ENCODE peak calls at places on chromosomes 5 and 9, in seven cellular contexts. X, U, N, A, Z, V and L are unnamed samples.

GRCh38 chr9:35907732-35908483 is 1.4 kb upstream of the SPAAR start:
- DNase-seq in X (peak), U (peak), N (peak), A (peak), Z (peak), V (peak), L (peak)

GRCh38 chr5:56323505-56323904 is 90.4 kb upstream of the ANKRD55 start:
- DNase-seq in X (peak), U (peak), N (no peak), A (no peak), Z (peak), V (no peak), L (peak)

GRCh38 chr9:26856413-26857032 is 36.1 kb downstream of the CAAP1 start:
- DNase-seq in X (peak), U (peak), N (peak), A (peak), Z (peak), V (no peak), L (peak)

GRCh38 chr5:143791848-143792701 is 19.9 kb upstream of the HMHB1 start:
- DNase-seq in X (no peak), U (no peak), N (no peak), A (peak), Z (no peak), V (no peak), L (no peak)

GRCh38 chr5:130871346-130872086 is 293.5 kb downstream of the HINT1 start:
- DNase-seq in X (peak), U (peak), N (peak), A (no peak), Z (peak), V (peak), L (peak)

GRCh38 chr9:131601683-131602181 is 56.4 kb downstream of the PRRT1B start:
- DNase-seq in X (no peak), U (no peak), N (no peak), A (no peak), Z (no peak), V (no peak), L (no peak)

GRCh38 chr5:56262269-56262668 is 29.1 kb upstream of the ANKRD55 start:
- DNase-seq in X (no peak), U (no peak), N (no peak), A (no peak), Z (no peak), V (no peak), L (no peak)

GRCh38 chr5:100902406-100903035 is 561 bp downstream of the ST8SIA4 start:
- DNase-seq in X (peak), U (no peak), N (peak), A (peak), Z (peak), V (peak), L (no peak)

GRCh38 chr5:120160120-120160895 is 303.8 kb upstream of the PRR16 start:
- DNase-seq in X (no peak), U (peak), N (no peak), A (no peak), Z (peak), V (no peak), L (no peak)

GRCh38 chr9:122348791-122349190 is 22.0 kb upstream of the PTGS1 start:
- DNase-seq in X (no peak), U (no peak), N (no peak), A (no peak), Z (no peak), V (no peak), L (no peak)

GRCh38 chr9:129078691-129079503 is 2.0 kb upstream of the DOLPP1 start:
- DNase-seq in X (peak), U (no peak), N (no peak), A (no peak), Z (no peak), V (no peak), L (no peak)

GRCh38 chr9:111934747-111935146 is 38.1 kb downstream of the UGCG start:
- DNase-seq in X (no peak), U (no peak), N (no peak), A (no peak), Z (no peak), V (no peak), L (no peak)

GRCh38 chr5:96537386-96537785 is 104.3 kb upstream of the PCSK1 start:
- DNase-seq in X (no peak), U (peak), N (no peak), A (no peak), Z (peak), V (no peak), L (no peak)

GRCh38 chr9:98369896-98370295 is 114.4 kb upstream of the TBC1D2 start:
- DNase-seq in X (no peak), U (no peak), N (no peak), A (no peak), Z (no peak), V (no peak), L (no peak)

GRCh38 chr5:107565791-107566536 is 104.8 kb downstream of the EFNA5 start:
- DNase-seq in X (no peak), U (no peak), N (no peak), A (peak), Z (no peak), V (no peak), L (no peak)

GRCh38 chr9:83334320-83334719 is 203.9 kb downstream of the FRMD3 start:
- DNase-seq in X (peak), U (peak), N (peak), A (peak), Z (peak), V (peak), L (peak)

GRCh38 chr5:131109540-131110255 is 55.4 kb downstream of the HINT1 start:
- DNase-seq in X (peak), U (peak), N (no peak), A (peak), Z (peak), V (no peak), L (peak)

GRCh38 chr5:60293518-60293917 is 400.0 kb upstream of the PDE4D start:
- DNase-seq in X (no peak), U (no peak), N (no peak), A (no peak), Z (no peak), V (no peak), L (no peak)

GRCh38 chr9:37302277-37302676 is 120.2 kb upstream of the GRHPR start:
- DNase-seq in X (no peak), U (no peak), N (no peak), A (no peak), Z (no peak), V (no peak), L (no peak)

GRCh38 chr5:56060276-56061110 is 65.7 kb upstream of the IL6ST start:
- DNase-seq in X (no peak), U (no peak), N (no peak), A (no peak), Z (peak), V (no peak), L (peak)

GRCh38 chr5:177508217-177508611 is 1.4 kb downstream of the DOK3 start:
- DNase-seq in X (no peak), U (no peak), N (no peak), A (no peak), Z (no peak), V (no peak), L (no peak)

GRCh38 chr5:180159756-180160155 is 49.3 kb downstream of the RASGEF1C start:
- DNase-seq in X (no peak), U (peak), N (no peak), A (no peak), Z (no peak), V (no peak), L (peak)

GRCh38 chr5:13567819-13568218 is 376.7 kb downstream of the DNAH5 start:
- DNase-seq in X (peak), U (peak), N (no peak), A (no peak), Z (peak), V (no peak), L (peak)

GRCh38 chr9:123217148-123217585 is 51.2 kb downstream of the STRBP start:
- DNase-seq in X (no peak), U (peak), N (no peak), A (no peak), Z (no peak), V (no peak), L (no peak)

GRCh38 chr5:143931389-143931984 is 119.5 kb downstream of the HMHB1 start:
- DNase-seq in X (no peak), U (no peak), N (no peak), A (no peak), Z (no peak), V (no peak), L (no peak)

GRCh38 chr5:138440226-138441073 is 1.6 kb downstream of the REEP2 start:
- DNase-seq in X (no peak), U (no peak), N (no peak), A (no peak), Z (no peak), V (no peak), L (no peak)

GRCh38 chr9:72292874-72293607 is 72.0 kb downstream of the ZFAND5 start:
- DNase-seq in X (no peak), U (peak), N (no peak), A (no peak), Z (peak), V (no peak), L (peak)

GRCh38 chr5:145903113-145903512 is 30.3 kb upstream of the GRXCR2 start:
- DNase-seq in X (peak), U (no peak), N (no peak), A (no peak), Z (no peak), V (no peak), L (no peak)

GRCh38 chr5:83050723-83051340 is 26.4 kb downstream of the TMEM167A start:
- DNase-seq in X (no peak), U (no peak), N (no peak), A (no peak), Z (no peak), V (no peak), L (no peak)

GRCh38 chr9:69893057-69893456 is 72.4 kb downstream of the CFAP95 start:
- DNase-seq in X (no peak), U (no peak), N (no peak), A (no peak), Z (no peak), V (no peak), L (no peak)

GRCh38 chr9:69888876-69889585 is 68.4 kb downstream of the CFAP95 start:
- DNase-seq in X (no peak), U (no peak), N (no peak), A (no peak), Z (peak), V (no peak), L (no peak)

GRCh38 chr9:69895185-69895584 is 74.6 kb downstream of the CFAP95 start:
- DNase-seq in X (no peak), U (no peak), N (no peak), A (no peak), Z (peak), V (no peak), L (no peak)

GRCh38 chr9:69894720-69895119 is 74.1 kb downstream of the CFAP95 start:
- DNase-seq in X (no peak), U (no peak), N (no peak), A (no peak), Z (no peak), V (no peak), L (no peak)

GRCh38 chr9:69891696-69892095 is 71.1 kb downstream of the CFAP95 start:
- DNase-seq in X (no peak), U (no peak), N (no peak), A (no peak), Z (no peak), V (no peak), L (no peak)
- H2AK5ac ChIP-seq in X (no peak), U (no peak), N (no peak), A (no peak), Z (no peak), V (no peak), L (no peak)

DNA sequence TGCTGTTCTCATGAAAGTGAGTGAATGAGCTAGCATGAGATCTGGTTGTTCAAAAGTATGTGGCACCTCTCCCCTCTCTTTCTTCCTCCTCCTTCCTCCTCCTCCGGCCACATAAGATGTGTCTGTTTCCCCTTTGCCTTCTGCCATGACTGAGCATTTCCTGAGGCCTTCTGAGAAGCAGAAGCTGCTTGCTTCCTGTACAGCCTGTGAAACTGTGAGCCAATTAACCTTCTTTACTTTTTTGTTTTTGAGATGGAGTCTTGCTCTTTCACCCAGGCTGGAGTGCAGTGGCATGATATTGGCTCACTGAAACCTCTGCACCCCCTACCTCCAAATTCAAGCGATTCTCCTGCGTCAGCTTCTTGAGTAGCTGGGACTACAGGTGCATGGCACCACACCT is 6.1 kb downstream of the S100Z start:
- DNase-seq in X (no peak), U (no peak), N (no peak), A (no peak), Z (no peak), V (no peak), L (no peak)
- H2AK5ac ChIP-seq in X (no peak), U (no peak), N (no peak), A (no peak), Z (no peak), V (no peak), L (no peak)

DNA sequence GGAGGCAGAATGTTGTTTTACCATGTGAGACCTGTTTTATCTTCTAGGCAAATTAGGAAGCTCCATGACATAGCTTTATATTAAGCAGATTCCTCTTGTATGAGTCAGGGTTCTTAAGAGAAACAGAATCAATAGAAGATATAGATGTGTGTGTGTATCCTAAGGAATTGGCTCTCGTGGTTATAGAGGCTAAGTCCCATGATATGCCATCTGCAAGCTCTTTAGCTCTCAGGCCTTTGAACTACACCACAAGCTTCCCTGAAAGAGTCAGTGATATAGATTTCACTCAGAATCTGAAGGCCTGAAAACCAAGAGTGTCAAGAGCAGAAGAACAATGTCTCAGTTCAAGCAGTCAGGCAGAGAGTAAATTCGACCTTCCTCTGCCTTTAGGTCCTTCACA is 365.8 kb upstream of the ZNF608 start:
- DNase-seq in X (no peak), U (peak), N (no peak), A (no peak), Z (peak), V (no peak), L (no peak)
- H2AK5ac ChIP-seq in X (no peak), U (peak), N (no peak), A (no peak), Z (no peak), V (no peak), L (no peak)

GRCh38 chr5:32439086-32439642 is 5.4 kb downstream of the ZFR start:
- DNase-seq in X (no peak), U (no peak), N (no peak), A (no peak), Z (no peak), V (no peak), L (no peak)
- H2AK5ac ChIP-seq in X (no peak), U (no peak), N (no peak), A (no peak), Z (no peak), V (no peak), L (no peak)

GRCh38 chr5:14922456-14922855 is 50.9 kb upstream of the ANKH start:
- DNase-seq in X (no peak), U (no peak), N (no peak), A (no peak), Z (no peak), V (no peak), L (no peak)
- H2AK5ac ChIP-seq in X (no peak), U (peak), N (no peak), A (no peak), Z (no peak), V (no peak), L (no peak)